ENCODE peak calls at places on chromosomes 7 and 10, in seven cellular contexts. One of them, this sample, is unnamed.
A peak's percentile ranks its signal among the peaks of the same experiment; 100 is the strongest.

GRCh38 chr10:48684463-48684791 is 246 bp upstream of the WDFY4 start:
- DNase-seq in left ventricle myocardium superior: no peak
- DNase-seq in stimulated activated CD4-positive, alpha-beta T cell treated with anti-CD3 and anti-CD28 coated beads, Interleukin-2, amount 100 ng/mL, for 48 hours: no peak
- DNase-seq in frontal cortex: no peak
- DNase-seq in WTC11: no peak
- DNase-seq in substantia nigra: no peak
- DNase-seq in transverse colon: no peak
- DNase-seq in this sample: no peak

GRCh38 chr7:85449478-85449877 is 262.6 kb upstream of the SEMA3D start:
- DNase-seq in transverse colon: no peak
- DNase-seq in substantia nigra: no peak
- DNase-seq in left ventricle myocardium superior: no peak
- DNase-seq in WTC11: no peak
- DNase-seq in stimulated activated CD4-positive, alpha-beta T cell treated with anti-CD3 and anti-CD28 coated beads, Interleukin-2, amount 100 ng/mL, for 48 hours: no peak
- DNase-seq in frontal cortex: no peak
- DNase-seq in this sample: no peak

GRCh38 chr7:32347244-32347828 is 142.8 kb downstream of the LSM5 start:
- DNase-seq in frontal cortex: no peak
- DNase-seq in transverse colon: no peak
- DNase-seq in substantia nigra: no peak
- DNase-seq in WTC11: peak; percentile 42
- DNase-seq in stimulated activated CD4-positive, alpha-beta T cell treated with anti-CD3 and anti-CD28 coated beads, Interleukin-2, amount 100 ng/mL, for 48 hours: peak; percentile 33
- DNase-seq in left ventricle myocardium superior: no peak
- DNase-seq in this sample: no peak

GRCh38 chr7:84021292-84021898 is 173.2 kb downstream of the SEMA3A start:
- DNase-seq in frontal cortex: no peak
- DNase-seq in WTC11: no peak
- DNase-seq in left ventricle myocardium superior: no peak
- DNase-seq in transverse colon: no peak
- DNase-seq in stimulated activated CD4-positive, alpha-beta T cell treated with anti-CD3 and anti-CD28 coated beads, Interleukin-2, amount 100 ng/mL, for 48 hours: no peak
- DNase-seq in substantia nigra: no peak
- DNase-seq in this sample: no peak

GRCh38 chr10:99711129-99711719 is 20.7 kb downstream of the COX15 start:
- DNase-seq in stimulated activated CD4-positive, alpha-beta T cell treated with anti-CD3 and anti-CD28 coated beads, Interleukin-2, amount 100 ng/mL, for 48 hours: peak; percentile 10
- DNase-seq in frontal cortex: peak; percentile 9
- DNase-seq in transverse colon: peak; percentile 35
- DNase-seq in substantia nigra: no peak
- DNase-seq in left ventricle myocardium superior: no peak
- DNase-seq in WTC11: no peak
- DNase-seq in this sample: peak; percentile 20

GRCh38 chr7:88132725-88133124 is 87.1 kb downstream of the SRI start:
- DNase-seq in stimulated activated CD4-positive, alpha-beta T cell treated with anti-CD3 and anti-CD28 coated beads, Interleukin-2, amount 100 ng/mL, for 48 hours: no peak
- DNase-seq in left ventricle myocardium superior: no peak
- DNase-seq in transverse colon: no peak
- DNase-seq in frontal cortex: no peak
- DNase-seq in substantia nigra: no peak
- DNase-seq in WTC11: no peak
- DNase-seq in this sample: no peak

GRCh38 chr7:1558181-1558811 is 2.3 kb upstream of the TMEM184A start:
- DNase-seq in substantia nigra: no peak
- DNase-seq in left ventricle myocardium superior: peak; percentile 83
- DNase-seq in WTC11: peak; percentile 48
- DNase-seq in frontal cortex: no peak
- DNase-seq in stimulated activated CD4-positive, alpha-beta T cell treated with anti-CD3 and anti-CD28 coated beads, Interleukin-2, amount 100 ng/mL, for 48 hours: no peak
- DNase-seq in transverse colon: no peak
- DNase-seq in this sample: no peak

GRCh38 chr10:102418612-102419560 is at the start of gene PSD:
- DNase-seq in WTC11: peak; percentile 69
- DNase-seq in left ventricle myocardium superior: no peak
- DNase-seq in transverse colon: no peak
- DNase-seq in frontal cortex: peak; percentile 54
- DNase-seq in stimulated activated CD4-positive, alpha-beta T cell treated with anti-CD3 and anti-CD28 coated beads, Interleukin-2, amount 100 ng/mL, for 48 hours: no peak
- DNase-seq in substantia nigra: no peak
- DNase-seq in this sample: no peak

GRCh38 chr7:1668932-1669485 is 1.1 kb upstream of the ELFN1 start:
- DNase-seq in substantia nigra: no peak
- DNase-seq in stimulated activated CD4-positive, alpha-beta T cell treated with anti-CD3 and anti-CD28 coated beads, Interleukin-2, amount 100 ng/mL, for 48 hours: no peak
- DNase-seq in transverse colon: no peak
- DNase-seq in left ventricle myocardium superior: peak; percentile 23
- DNase-seq in WTC11: peak; percentile 47
- DNase-seq in frontal cortex: peak; percentile 50
- DNase-seq in this sample: no peak

GRCh38 chr10:84429926-84430520 is 101.6 kb downstream of the CCSER2 start:
- DNase-seq in frontal cortex: no peak
- DNase-seq in left ventricle myocardium superior: peak; percentile 49
- DNase-seq in transverse colon: peak; percentile 79
- DNase-seq in substantia nigra: peak; percentile 36
- DNase-seq in stimulated activated CD4-positive, alpha-beta T cell treated with anti-CD3 and anti-CD28 coated beads, Interleukin-2, amount 100 ng/mL, for 48 hours: peak; percentile 60
- DNase-seq in WTC11: peak; percentile 89
- DNase-seq in this sample: peak; percentile 60

GRCh38 chr10:34260904-34261303 is 554.2 kb downstream of the PARD3 start:
- DNase-seq in WTC11: no peak
- DNase-seq in transverse colon: no peak
- DNase-seq in substantia nigra: no peak
- DNase-seq in stimulated activated CD4-positive, alpha-beta T cell treated with anti-CD3 and anti-CD28 coated beads, Interleukin-2, amount 100 ng/mL, for 48 hours: no peak
- DNase-seq in frontal cortex: no peak
- DNase-seq in left ventricle myocardium superior: no peak
- DNase-seq in this sample: no peak

GRCh38 chr7:101555921-101556275 is 73.2 kb downstream of the MYL10 start:
- DNase-seq in transverse colon: peak; percentile 1
- DNase-seq in substantia nigra: no peak
- DNase-seq in left ventricle myocardium superior: no peak
- DNase-seq in frontal cortex: no peak
- DNase-seq in stimulated activated CD4-positive, alpha-beta T cell treated with anti-CD3 and anti-CD28 coated beads, Interleukin-2, amount 100 ng/mL, for 48 hours: no peak
- DNase-seq in WTC11: no peak
- DNase-seq in this sample: no peak

GRCh38 chr7:126760914-126761577 is 491.7 kb downstream of the GRM8 start:
- DNase-seq in stimulated activated CD4-positive, alpha-beta T cell treated with anti-CD3 and anti-CD28 coated beads, Interleukin-2, amount 100 ng/mL, for 48 hours: no peak
- DNase-seq in frontal cortex: no peak
- DNase-seq in left ventricle myocardium superior: no peak
- DNase-seq in WTC11: no peak
- DNase-seq in substantia nigra: no peak
- DNase-seq in transverse colon: no peak
- DNase-seq in this sample: no peak

GRCh38 chr7:24882989-24883631 is 96.9 kb downstream of the OSBPL3 start:
- DNase-seq in left ventricle myocardium superior: peak; percentile 82
- DNase-seq in transverse colon: no peak
- DNase-seq in frontal cortex: no peak
- DNase-seq in substantia nigra: no peak
- DNase-seq in stimulated activated CD4-positive, alpha-beta T cell treated with anti-CD3 and anti-CD28 coated beads, Interleukin-2, amount 100 ng/mL, for 48 hours: no peak
- DNase-seq in WTC11: no peak
- DNase-seq in this sample: no peak

GRCh38 chr10:20254078-20254477 is 437.8 kb downstream of the PLXDC2 start:
- DNase-seq in frontal cortex: peak; percentile 8
- DNase-seq in stimulated activated CD4-positive, alpha-beta T cell treated with anti-CD3 and anti-CD28 coated beads, Interleukin-2, amount 100 ng/mL, for 48 hours: no peak
- DNase-seq in left ventricle myocardium superior: no peak
- DNase-seq in WTC11: no peak
- DNase-seq in substantia nigra: no peak
- DNase-seq in transverse colon: no peak
- DNase-seq in this sample: no peak

GRCh38 chr10:33195608-33196376 is 138.7 kb downstream of the NRP1 start:
- DNase-seq in substantia nigra: no peak
- DNase-seq in transverse colon: no peak
- DNase-seq in left ventricle myocardium superior: no peak
- DNase-seq in frontal cortex: no peak
- DNase-seq in WTC11: no peak
- DNase-seq in stimulated activated CD4-positive, alpha-beta T cell treated with anti-CD3 and anti-CD28 coated beads, Interleukin-2, amount 100 ng/mL, for 48 hours: no peak
- DNase-seq in this sample: no peak

GRCh38 chr7:95375591-95376294 is 20.4 kb downstream of the PON3 start:
- DNase-seq in frontal cortex: no peak
- DNase-seq in left ventricle myocardium superior: no peak
- DNase-seq in stimulated activated CD4-positive, alpha-beta T cell treated with anti-CD3 and anti-CD28 coated beads, Interleukin-2, amount 100 ng/mL, for 48 hours: no peak
- DNase-seq in substantia nigra: no peak
- DNase-seq in WTC11: no peak
- DNase-seq in transverse colon: no peak
- DNase-seq in this sample: no peak

GRCh38 chr10:128324468-128324867 is 198.2 kb upstream of the MKI67 start:
- DNase-seq in transverse colon: no peak
- DNase-seq in WTC11: no peak
- DNase-seq in substantia nigra: no peak
- DNase-seq in frontal cortex: no peak
- DNase-seq in left ventricle myocardium superior: no peak
- DNase-seq in stimulated activated CD4-positive, alpha-beta T cell treated with anti-CD3 and anti-CD28 coated beads, Interleukin-2, amount 100 ng/mL, for 48 hours: no peak
- DNase-seq in this sample: no peak

GRCh38 chr10:105605104-105605503 is 964.0 kb downstream of the SORCS3 start:
- DNase-seq in left ventricle myocardium superior: no peak
- DNase-seq in WTC11: no peak
- DNase-seq in stimulated activated CD4-positive, alpha-beta T cell treated with anti-CD3 and anti-CD28 coated beads, Interleukin-2, amount 100 ng/mL, for 48 hours: no peak
- DNase-seq in transverse colon: no peak
- DNase-seq in substantia nigra: no peak
- DNase-seq in frontal cortex: no peak
- DNase-seq in this sample: no peak

GRCh38 chr10:53236941-53237340 is 464.4 kb upstream of the MBL2 start:
- DNase-seq in substantia nigra: no peak
- DNase-seq in stimulated activated CD4-positive, alpha-beta T cell treated with anti-CD3 and anti-CD28 coated beads, Interleukin-2, amount 100 ng/mL, for 48 hours: no peak
- DNase-seq in frontal cortex: no peak
- DNase-seq in transverse colon: no peak
- DNase-seq in WTC11: no peak
- DNase-seq in left ventricle myocardium superior: no peak
- DNase-seq in this sample: no peak

GRCh38 chr7:28432105-28432504 is 19.8 kb downstream of the CREB5 start:
- DNase-seq in transverse colon: no peak
- DNase-seq in WTC11: no peak
- DNase-seq in stimulated activated CD4-positive, alpha-beta T cell treated with anti-CD3 and anti-CD28 coated beads, Interleukin-2, amount 100 ng/mL, for 48 hours: no peak
- DNase-seq in left ventricle myocardium superior: no peak
- DNase-seq in frontal cortex: no peak
- DNase-seq in substantia nigra: no peak
- DNase-seq in this sample: no peak

GRCh38 chr10:69636626-69637550 is 6.8 kb downstream of the FAM241B start:
- DNase-seq in transverse colon: peak; percentile 16
- DNase-seq in stimulated activated CD4-positive, alpha-beta T cell treated with anti-CD3 and anti-CD28 coated beads, Interleukin-2, amount 100 ng/mL, for 48 hours: no peak
- DNase-seq in left ventricle myocardium superior: peak; percentile 52
- DNase-seq in WTC11: peak; percentile 66
- DNase-seq in substantia nigra: peak; percentile 11
- DNase-seq in frontal cortex: no peak
- DNase-seq in this sample: no peak

GRCh38 chr10:62582804-62583208 is 208.6 kb downstream of the ZNF365 start:
- DNase-seq in transverse colon: peak; percentile 42
- DNase-seq in frontal cortex: no peak
- DNase-seq in WTC11: no peak
- DNase-seq in stimulated activated CD4-positive, alpha-beta T cell treated with anti-CD3 and anti-CD28 coated beads, Interleukin-2, amount 100 ng/mL, for 48 hours: no peak
- DNase-seq in substantia nigra: no peak
- DNase-seq in left ventricle myocardium superior: peak; percentile 84
- DNase-seq in this sample: peak; percentile 6

GRCh38 chr10:55212051-55212450 is 411.0 kb upstream of the PCDH15 start:
- DNase-seq in stimulated activated CD4-positive, alpha-beta T cell treated with anti-CD3 and anti-CD28 coated beads, Interleukin-2, amount 100 ng/mL, for 48 hours: no peak
- DNase-seq in left ventricle myocardium superior: no peak
- DNase-seq in frontal cortex: no peak
- DNase-seq in transverse colon: no peak
- DNase-seq in substantia nigra: no peak
- DNase-seq in WTC11: no peak
- DNase-seq in this sample: no peak

GRCh38 chr10:30527623-30528426 is 93.8 kb downstream of the MAP3K8 start:
- DNase-seq in stimulated activated CD4-positive, alpha-beta T cell treated with anti-CD3 and anti-CD28 coated beads, Interleukin-2, amount 100 ng/mL, for 48 hours: no peak
- DNase-seq in WTC11: no peak
- DNase-seq in transverse colon: no peak
- DNase-seq in substantia nigra: no peak
- DNase-seq in frontal cortex: no peak
- DNase-seq in left ventricle myocardium superior: no peak
- DNase-seq in this sample: no peak

GRCh38 chr7:115191506-115191905 is 269.6 kb downstream of the MDFIC start:
- DNase-seq in substantia nigra: no peak
- DNase-seq in frontal cortex: no peak
- DNase-seq in left ventricle myocardium superior: no peak
- DNase-seq in stimulated activated CD4-positive, alpha-beta T cell treated with anti-CD3 and anti-CD28 coated beads, Interleukin-2, amount 100 ng/mL, for 48 hours: no peak
- DNase-seq in transverse colon: no peak
- DNase-seq in WTC11: no peak
- DNase-seq in this sample: no peak

GRCh38 chr7:47634273-47634672 is 52.4 kb upstream of the TNS3 start:
- DNase-seq in substantia nigra: no peak
- DNase-seq in left ventricle myocardium superior: no peak
- DNase-seq in frontal cortex: no peak
- DNase-seq in stimulated activated CD4-positive, alpha-beta T cell treated with anti-CD3 and anti-CD28 coated beads, Interleukin-2, amount 100 ng/mL, for 48 hours: no peak
- DNase-seq in WTC11: no peak
- DNase-seq in transverse colon: no peak
- DNase-seq in this sample: no peak

GRCh38 chr7:43292384-43292783 is 179.9 kb downstream of the HECW1 start:
- DNase-seq in WTC11: no peak
- DNase-seq in left ventricle myocardium superior: no peak
- DNase-seq in frontal cortex: no peak
- DNase-seq in substantia nigra: no peak
- DNase-seq in stimulated activated CD4-positive, alpha-beta T cell treated with anti-CD3 and anti-CD28 coated beads, Interleukin-2, amount 100 ng/mL, for 48 hours: no peak
- DNase-seq in transverse colon: no peak
- DNase-seq in this sample: no peak